ENCODE peak calls at places on chromosomes 3 and 15, in six cellular contexts. W is spleen, J is skeletal muscle cell, G is transverse colon, I is astrocyte, M is AG10803. S is an unnamed sample.

GRCh38 chr3:136075218-136075808 is 109.8 kb downstream of the PPP2R3A start:
- DNase-seq in J (peak; percentile 41), G (peak; percentile 75), W (no peak), I (peak; percentile 48), M (peak; percentile 80), S (peak; percentile 77)

GRCh38 chr15:89740137-89740536 is 10.9 kb downstream of the MESP1 start:
- DNase-seq in G (peak; percentile 67), W (no peak), I (peak; percentile 42), J (no peak), M (peak; percentile 65), S (peak; percentile 52)

GRCh38 chr3:111808439-111808838 is 50.6 kb upstream of the PHLDB2 start:
- DNase-seq in W (no peak), G (no peak), M (peak; percentile 33), I (peak; percentile 47), J (no peak), S (no peak)

GRCh38 chr15:68384451-68385239 is 47.3 kb downstream of the ITGA11 start:
- DNase-seq in I (peak; percentile 94), J (peak; percentile 78), M (peak; percentile 95), W (no peak), G (no peak), S (no peak)

GRCh38 chr15:26873846-26874245 is 7.0 kb downstream of the GABRA5 start:
- DNase-seq in M (peak; percentile 56), G (no peak), J (no peak), I (peak; percentile 65), W (no peak), S (peak; percentile 62)

GRCh38 chr3:168581718-168582332 is 486.1 kb upstream of the GOLIM4 start:
- DNase-seq in G (no peak), J (no peak), I (no peak), W (no peak), M (no peak), S (no peak)

GRCh38 chr3:140568842-140569520 is 108.9 kb upstream of the TRIM42 start:
- DNase-seq in I (no peak), J (no peak), G (no peak), M (no peak), W (no peak), S (peak; percentile 84)

GRCh38 chr3:160193644-160194192 is 31.5 kb upstream of the C3orf80 start:
- DNase-seq in M (no peak), G (no peak), J (no peak), I (no peak), W (no peak), S (no peak)

GRCh38 chr15:40093224-40093842 is 15.3 kb downstream of the BMF start:
- DNase-seq in I (no peak), J (no peak), W (no peak), M (peak; percentile 66), G (no peak), S (no peak)

GRCh38 chr3:11244131-11244677 is 28.0 kb upstream of the ATG7 start:
- DNase-seq in J (no peak), M (peak; percentile 40), G (no peak), W (no peak), I (no peak), S (no peak)

GRCh38 chr3:47019201-47019600 is 39.7 kb downstream of the NBEAL2 start:
- DNase-seq in I (no peak), W (no peak), M (no peak), G (no peak), J (no peak), S (peak; percentile 38)

GRCh38 chr3:46470831-46471230 is 6.1 kb upstream of the LTF start:
- DNase-seq in M (no peak), W (no peak), G (no peak), J (no peak), I (no peak), S (no peak)

GRCh38 chr3:30779686-30780287 is 114.7 kb downstream of the GADL1 start:
- DNase-seq in J (no peak), I (no peak), W (no peak), M (peak; percentile 9), G (no peak), S (no peak)

GRCh38 chr15:32922541-32922940 is 204.7 kb downstream of the GREM1 start:
- DNase-seq in W (no peak), M (no peak), I (no peak), J (no peak), G (no peak), S (no peak)

GRCh38 chr3:128076465-128076782 is 24.2 kb downstream of the SEC61A1 start:
- DNase-seq in W (no peak), J (no peak), G (no peak), I (no peak), M (no peak), S (no peak)

GRCh38 chr3:88141458-88142083 is 8.2 kb upstream of the C3orf38 start:
- DNase-seq in I (peak; percentile 77), G (no peak), M (peak; percentile 77), W (no peak), J (peak; percentile 62), S (no peak)

DNA sequence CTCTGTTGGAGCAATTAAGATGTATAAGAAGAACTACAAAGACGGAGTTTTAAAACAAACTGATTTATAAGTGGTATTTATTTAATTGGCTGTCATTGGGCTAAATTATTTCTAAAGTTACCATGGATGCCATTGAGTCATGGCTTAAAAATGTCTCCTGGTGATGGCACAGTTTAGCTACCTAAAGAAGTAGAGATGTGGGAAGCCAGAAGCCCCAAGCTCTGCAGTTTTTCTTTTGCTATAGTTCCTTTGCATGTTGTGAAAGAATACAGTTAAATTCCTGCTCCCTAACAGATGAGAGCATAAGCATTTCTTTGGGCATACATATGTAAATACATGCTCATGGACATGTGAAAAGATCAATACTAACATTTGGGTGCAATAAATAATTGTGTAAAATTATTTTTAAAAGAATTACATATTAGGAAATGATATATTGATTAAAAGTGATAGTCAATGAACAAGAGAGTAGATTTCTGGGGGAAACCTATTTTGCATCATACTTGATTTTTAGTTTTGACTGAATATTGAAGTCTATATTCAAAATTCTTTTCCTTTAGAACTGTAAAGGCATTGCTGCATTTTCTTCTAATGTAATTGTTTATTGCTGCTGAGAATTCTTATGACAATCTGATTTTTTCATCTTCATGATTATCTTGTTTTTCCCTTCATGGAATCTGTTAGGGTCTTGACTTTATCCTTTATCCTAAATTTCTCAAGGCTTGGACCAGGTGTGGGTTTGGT is 2.1 kb downstream of the OPA1 start:
- DNase-seq in G (no peak), W (no peak), M (peak; percentile 22), I (peak; percentile 42), J (no peak), S (no peak)
- H3K4me3 ChIP-seq in G (peak overlapping the region; percentile 90), W (no peak overlapping the region), M (no peak overlapping the region), I (peak overlapping the region; percentile 99), J (no peak overlapping the region), S (no peak overlapping the region)

DNA sequence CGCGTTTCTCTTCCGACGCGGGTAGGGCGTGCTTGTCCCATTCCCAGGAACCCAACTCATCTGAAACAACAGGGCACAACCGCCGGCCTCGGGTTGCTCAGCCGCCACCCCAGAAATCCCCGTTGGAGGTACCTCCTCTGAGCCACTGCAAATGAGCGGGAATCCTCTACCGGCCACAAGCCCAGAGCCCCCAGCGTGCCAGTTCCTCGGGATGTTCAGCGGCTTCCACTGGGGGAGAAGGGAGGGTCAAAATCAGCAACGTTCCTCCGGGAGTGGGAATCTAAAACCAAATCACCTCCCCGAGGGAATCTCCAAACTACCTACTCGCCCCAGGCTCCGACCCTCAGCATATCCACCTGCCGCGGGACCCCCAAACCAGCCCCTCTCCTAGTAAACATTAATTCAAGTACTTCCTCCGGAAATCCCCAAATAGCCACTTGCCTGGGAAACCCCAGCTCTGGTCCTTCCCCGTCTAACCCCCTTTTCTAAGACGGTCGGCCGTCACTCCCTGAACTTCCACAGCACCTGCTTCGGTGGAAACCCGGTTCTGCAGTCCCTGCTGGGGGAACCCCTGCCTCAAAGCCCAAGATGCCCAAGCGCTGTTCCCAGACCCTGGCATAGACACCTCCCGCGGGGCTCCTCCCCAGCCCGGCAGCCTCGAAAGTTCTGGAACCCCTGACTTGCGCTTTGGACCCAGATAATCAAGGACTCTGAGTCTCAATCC is 887 bp downstream of the OXTR start:
- DNase-seq in J (no peak), M (no peak), I (no peak), W (no peak), G (no peak), S (no peak)
- H3K4me3 ChIP-seq in J (peak overlapping the region; percentile 55), M (peak overlapping the region; percentile 89), I (peak overlapping the region; percentile 79), W (peak overlapping the region; percentile 45), G (peak overlapping the region; percentile 29), S (no peak overlapping the region)

GRCh38 chr3:113153499-113154107 is 57.8 kb upstream of the BOC start:
- DNase-seq in I (no peak), J (no peak), M (peak; percentile 6), W (no peak), G (no peak), S (no peak)
- H3K4me3 ChIP-seq in I (no peak overlapping the region), J (no peak overlapping the region), M (no peak overlapping the region), W (no peak overlapping the region), G (no peak overlapping the region), S (no peak overlapping the region)

DNA sequence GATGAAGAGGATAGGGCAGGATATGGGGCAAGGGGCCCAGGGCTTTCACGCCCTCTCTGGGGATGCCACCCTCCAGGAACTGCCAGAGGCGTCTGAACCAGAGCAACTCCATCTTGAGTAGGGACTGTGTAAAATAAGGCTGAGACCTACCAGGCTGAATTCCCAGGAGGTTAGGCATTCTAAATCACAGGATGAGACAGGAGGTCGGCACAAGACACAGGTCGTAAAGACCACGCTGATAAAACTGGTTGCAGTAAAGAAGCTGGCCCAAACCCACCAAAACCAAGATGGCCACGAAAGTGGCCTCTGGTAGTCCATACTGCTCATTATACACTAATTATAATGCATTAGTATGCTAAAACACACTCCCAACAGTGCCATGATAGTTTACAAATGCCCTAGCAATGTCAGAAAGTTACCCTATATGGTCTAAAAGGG is 40.7 kb downstream of the HERC1 start:
- DNase-seq in M (no peak), J (no peak), I (no peak), G (no peak), W (no peak), S (no peak)
- H3K4me3 ChIP-seq in M (no peak overlapping the region), J (no peak overlapping the region), I (no peak overlapping the region), G (no peak overlapping the region), W (no peak overlapping the region), S (no peak overlapping the region)

DNA sequence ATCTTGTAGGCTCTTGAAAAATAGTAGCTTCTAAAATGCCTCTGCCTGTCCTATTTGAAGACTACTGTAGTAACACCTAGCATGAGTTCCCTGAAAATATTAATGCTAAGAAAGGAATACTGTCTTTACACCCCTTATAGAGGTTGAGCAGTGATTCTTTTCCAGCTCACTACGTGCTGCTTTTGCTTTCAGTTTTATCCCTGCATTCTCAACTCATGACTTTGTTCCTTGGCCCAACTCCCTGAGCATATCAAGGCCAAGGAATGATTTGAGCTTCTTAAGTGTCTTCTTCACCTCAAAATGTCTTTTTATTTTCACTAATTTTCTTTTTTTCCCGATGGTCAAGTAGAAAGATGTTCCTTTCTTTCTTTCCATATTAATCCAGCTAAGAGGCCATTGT is 16.5 kb upstream of the P2RY13 start:
- DNase-seq in G (peak; percentile 9), I (peak; percentile 68), M (peak; percentile 77), W (no peak), J (peak; percentile 37), S (no peak)
- H3K4me3 ChIP-seq in G (no peak overlapping the region), I (no peak overlapping the region), M (peak overlapping the region; percentile 34), W (no peak overlapping the region), J (no peak overlapping the region), S (no peak overlapping the region)